ENCODE peak calls at places on chromosomes 12 and 14, in ten cellular contexts. G is PC-9, Z is SJCRH30, P is T47D, F is HFFc6, N is thoracic aorta, B is EL, R is cardiac septum, D is Kasumi-1, M is lung microvascular endothelial cell. E is an unnamed sample.

GRCh38 chr14:95555053-95555452 is 20.2 kb downstream of the GLRX5 start:
- DNase-seq in Z (no peak), F (no peak), G (no peak), M (no peak), B (no peak), P (no peak), D (no peak), R (no peak), N (no peak), E (no peak)

GRCh38 chr12:116135209-116135930 is 142.1 kb downstream of the MED13L start:
- DNase-seq in M (peak), R (no peak), N (no peak), G (peak), F (peak), P (no peak), D (peak), Z (peak), B (peak), E (no peak)

GRCh38 chr14:58574623-58575022 is 63.1 kb upstream of the DACT1 start:
- DNase-seq in G (no peak), D (peak), R (no peak), B (no peak), Z (no peak), P (peak), N (no peak), M (no peak), F (no peak), E (no peak)

GRCh38 chr14:23095196-23096108 is at the start of gene C14orf119:
- DNase-seq in F (peak), P (peak), R (peak), D (no peak), M (peak), G (peak), Z (peak), N (peak), B (peak), E (peak)

GRCh38 chr14:53842938-53843337 is 113.7 kb downstream of the BMP4 start:
- DNase-seq in N (no peak), M (peak), B (peak), F (peak), R (no peak), P (no peak), Z (no peak), D (no peak), G (peak), E (no peak)

GRCh38 chr12:103771466-103771865 is 69.6 kb downstream of the NT5DC3 start:
- DNase-seq in Z (peak), D (no peak), N (no peak), B (peak), G (peak), F (peak), P (peak), R (peak), M (peak), E (no peak)

GRCh38 chr14:57833304-57833703 is 32.6 kb downstream of the SLC35F4 start:
- DNase-seq in Z (no peak), R (no peak), G (peak), D (no peak), P (no peak), B (peak), M (peak), N (peak), F (peak), E (peak)

GRCh38 chr12:110371408-110372055 is 32.0 kb downstream of the ANAPC7 start:
- DNase-seq in P (no peak), N (no peak), D (no peak), G (no peak), F (no peak), B (no peak), Z (no peak), R (no peak), M (no peak), E (no peak)

GRCh38 chr12:79275631-79276030 is 411.1 kb downstream of the SYT1 start:
- DNase-seq in Z (no peak), R (no peak), P (no peak), F (no peak), M (no peak), N (no peak), B (no peak), D (no peak), G (no peak), E (no peak)

GRCh38 chr12:102811125-102811737 is 105.8 kb downstream of the PAH start:
- DNase-seq in R (no peak), B (peak), F (no peak), P (peak), G (peak), Z (peak), N (no peak), D (peak), M (peak), E (no peak)

GRCh38 chr14:58138065-58138718 is 13.8 kb downstream of the ARMH4 start:
- DNase-seq in P (no peak), R (no peak), B (no peak), G (no peak), D (no peak), M (no peak), N (no peak), Z (peak), F (no peak), E (no peak)

GRCh38 chr12:75820848-75821578 is 210.6 kb downstream of the PHLDA1 start:
- DNase-seq in B (no peak), R (no peak), D (no peak), G (no peak), N (peak), F (no peak), P (no peak), M (peak), Z (peak), E (peak)

GRCh38 chr14:52950410-52950897 is 396 bp downstream of the FERMT2 start:
- DNase-seq in B (peak), P (peak), M (peak), F (peak), G (peak), D (no peak), Z (peak), N (peak), R (peak), E (peak)